ENCODE peak calls at places on chromosomes 12 and 14, in seven cellular contexts. Z, D, X, E, R, B and W are unnamed samples.

GRCh38 chr14:96059519-96060135 is 20.5 kb downstream of the C14orf132 start:
- DNase-seq in E (no peak), Z (no peak), R (no peak), B (peak; percentile 51), X (no peak), D (no peak), W (no peak)

GRCh38 chr14:76564471-76565119 is 188.7 kb downstream of the ESRRB start:
- DNase-seq in X (no peak), E (no peak), R (peak; percentile 19), B (no peak), D (no peak), Z (peak; percentile 85), W (no peak)

GRCh38 chr14:72598328-72598727 is 295.6 kb downstream of the DPF3 start:
- DNase-seq in Z (no peak), R (no peak), X (no peak), D (no peak), E (no peak), B (no peak), W (no peak)

GRCh38 chr12:20350495-20350894 is 17.8 kb upstream of the PDE3A start:
- DNase-seq in D (peak; percentile 83), E (no peak), B (no peak), R (no peak), X (no peak), Z (no peak), W (peak; percentile 77)

GRCh38 chr12:103729499-103729898 is 111.5 kb downstream of the NT5DC3 start:
- DNase-seq in D (no peak), B (no peak), E (no peak), R (no peak), Z (no peak), X (no peak), W (no peak)

GRCh38 chr12:30691122-30691879 is 4.4 kb downstream of the IPO8 start:
- DNase-seq in Z (no peak), E (peak; percentile 41), D (peak; percentile 71), R (peak; percentile 8), B (no peak), X (no peak), W (peak; percentile 25)

GRCh38 chr14:43479751-43480150 is 1027.3 kb downstream of the FSCB start:
- DNase-seq in E (no peak), D (no peak), Z (no peak), B (no peak), X (no peak), R (no peak), W (no peak)

GRCh38 chr12:5588231-5588995 is 156.5 kb downstream of the NTF3 start:
- DNase-seq in X (no peak), D (no peak), R (no peak), B (no peak), Z (no peak), E (no peak), W (no peak)

GRCh38 chr14:26415618-26416123 is 182.2 kb downstream of the NOVA1 start:
- DNase-seq in R (no peak), Z (no peak), D (no peak), E (no peak), B (peak; percentile 67), X (no peak), W (no peak)

GRCh38 chr14:54329082-54329695 is 67.6 kb upstream of the CDKN3 start:
- DNase-seq in D (peak; percentile 36), R (peak; percentile 60), Z (peak; percentile 96), E (peak; percentile 65), B (no peak), X (no peak), W (peak; percentile 42)

GRCh38 chr12:3242199-3242863 is 165.2 kb downstream of the TSPAN9 start:
- DNase-seq in D (no peak), Z (no peak), X (no peak), R (no peak), B (no peak), E (peak; percentile 21), W (no peak)

GRCh38 chr12:105820407-105821140 is 318.2 kb downstream of the NUAK1 start:
- DNase-seq in E (peak; percentile 40), B (peak; percentile 86), D (peak; percentile 40), Z (no peak), X (no peak), R (no peak), W (peak; percentile 76)

GRCh38 chr14:29390046-29390841 is 537.4 kb downstream of the PRKD1 start:
- DNase-seq in R (no peak), X (no peak), Z (peak; percentile 33), E (no peak), B (no peak), D (no peak), W (no peak)
- H3K4me3 ChIP-seq in R (no peak overlapping the region), X (no peak overlapping the region), Z (no peak overlapping the region), E (no peak overlapping the region), B (no peak overlapping the region), D (peak overlapping the region; percentile 24), W (peak overlapping the region; percentile 8)

DNA sequence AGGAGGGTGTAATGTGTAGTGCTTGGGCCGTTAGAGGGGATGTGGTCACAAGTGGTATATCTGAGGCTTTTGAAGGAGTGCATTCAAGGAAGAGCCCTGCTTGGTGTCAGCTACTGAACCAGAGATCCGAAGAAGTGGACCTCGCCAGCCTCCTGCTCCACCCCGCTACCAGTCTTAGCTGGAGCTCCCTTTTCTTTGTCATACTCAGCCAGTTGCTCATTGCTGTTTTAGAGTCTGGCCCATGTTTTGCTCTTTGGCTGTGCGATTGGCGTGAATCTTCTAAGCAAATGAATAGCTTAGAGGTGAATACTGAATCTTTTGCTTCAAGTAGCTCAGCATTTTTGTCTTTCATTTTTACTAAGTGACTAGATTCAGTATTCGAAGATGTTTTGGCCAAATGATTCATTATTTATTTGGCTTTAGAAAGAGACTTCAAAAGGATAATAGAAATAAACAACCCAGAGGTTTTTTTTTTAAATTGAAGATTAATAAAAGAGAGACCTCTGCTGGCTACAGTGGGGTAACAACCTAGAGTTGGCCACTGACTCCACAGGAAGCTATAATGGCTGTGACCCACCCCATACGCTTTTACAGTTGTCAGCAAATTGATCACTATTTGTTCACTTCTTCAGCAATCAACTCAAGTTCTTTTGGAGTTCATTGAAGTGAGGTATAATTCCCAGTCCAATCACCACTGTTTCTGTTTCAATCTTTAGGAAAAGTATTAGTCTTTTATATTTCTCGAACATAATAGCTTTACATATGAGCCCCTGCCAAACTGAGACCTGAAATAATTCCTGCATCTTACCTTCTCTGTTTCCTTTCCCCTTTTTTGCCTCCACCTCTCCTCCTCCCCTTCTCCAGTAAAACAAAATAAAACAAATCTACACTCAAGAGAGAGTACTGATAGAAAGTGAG is 19.9 kb downstream of the CDKN1B start:
- DNase-seq in B (no peak), R (peak; percentile 50), E (no peak), Z (peak; percentile 35), D (no peak), X (peak; percentile 67), W (no peak)
- H3K4me3 ChIP-seq in B (no peak overlapping the region), R (no peak overlapping the region), E (no peak overlapping the region), Z (no peak overlapping the region), D (no peak overlapping the region), X (peak overlapping the region; percentile 51), W (peak overlapping the region; percentile 28)

DNA sequence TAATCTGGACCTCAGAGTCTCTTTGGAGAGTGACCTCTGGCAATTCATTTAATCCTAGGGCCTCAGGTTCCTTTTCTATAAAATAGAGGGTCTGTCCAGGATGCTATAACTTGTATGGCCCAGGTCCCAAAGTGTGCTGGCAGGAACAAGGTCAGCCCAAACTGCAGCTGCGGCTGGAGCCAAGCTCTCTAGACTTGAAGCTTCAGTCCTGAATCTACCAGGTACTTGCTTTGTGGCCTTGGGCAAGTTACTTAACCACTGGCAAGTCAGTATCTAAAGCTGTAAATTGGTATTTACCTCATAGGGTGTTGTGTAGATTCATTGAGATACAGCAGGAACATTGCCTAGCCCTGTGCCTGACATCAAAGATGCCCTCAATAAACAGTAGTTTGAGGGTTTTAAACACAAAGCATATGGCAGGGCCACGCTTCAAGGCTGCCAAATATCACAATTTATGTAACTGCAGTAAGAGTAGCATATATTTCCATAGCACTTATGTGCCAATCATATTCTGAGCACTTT is 21.7 kb downstream of the CPM start:
- DNase-seq in X (no peak), Z (no peak), D (no peak), R (no peak), E (no peak), B (no peak), W (no peak)
- H3K4me3 ChIP-seq in X (no peak overlapping the region), Z (no peak overlapping the region), D (no peak overlapping the region), R (no peak overlapping the region), E (no peak overlapping the region), B (no peak overlapping the region), W (no peak overlapping the region)

DNA sequence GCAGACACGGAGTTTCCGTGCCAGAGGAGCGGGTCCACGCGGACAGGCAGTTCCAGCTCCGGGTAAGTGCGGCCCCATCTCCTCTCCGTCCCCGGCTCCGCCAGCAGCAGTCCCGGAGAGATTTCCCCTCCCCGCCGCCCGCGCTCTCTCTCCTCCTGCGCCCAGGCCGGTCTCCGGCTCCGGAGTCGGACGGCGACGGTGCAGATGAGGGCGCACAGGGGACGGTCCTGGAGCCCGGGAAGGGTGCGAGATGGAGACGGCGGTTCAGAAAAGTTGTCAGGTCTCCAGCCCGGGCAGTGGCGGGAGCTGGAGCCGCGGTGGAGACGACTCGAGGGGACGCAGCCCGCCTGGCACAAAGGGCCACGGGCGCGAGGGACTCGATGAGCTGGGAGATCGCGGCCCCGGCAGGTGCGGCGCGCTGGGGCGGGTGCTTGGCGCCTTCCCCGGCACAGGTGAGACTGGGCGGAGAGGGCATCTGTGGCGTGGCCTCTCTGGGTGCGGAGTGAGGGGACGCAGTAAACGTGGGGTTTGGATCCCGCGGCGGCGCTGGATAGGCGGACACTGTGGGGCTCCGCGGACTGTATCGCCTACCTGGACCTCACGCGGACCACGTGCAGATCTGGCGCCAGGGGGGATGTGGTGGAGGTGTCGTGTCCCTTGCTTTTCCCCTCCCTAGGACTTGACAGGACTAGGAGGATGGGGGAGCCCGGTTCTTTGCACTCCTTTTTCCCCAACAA is 1540.3 kb upstream of the TMEM132C start:
- DNase-seq in B (no peak), D (no peak), Z (peak; percentile 40), X (no peak), E (no peak), R (no peak), W (no peak)
- H3K4me3 ChIP-seq in B (no peak overlapping the region), D (no peak overlapping the region), Z (no peak overlapping the region), X (no peak overlapping the region), E (no peak overlapping the region), R (no peak overlapping the region), W (no peak overlapping the region)

GRCh38 chr12:80754259-80754658 is 37.5 kb downstream of the MYF5 start:
- DNase-seq in X (no peak), R (no peak), D (no peak), B (no peak), Z (no peak), E (no peak), W (no peak)

GRCh38 chr12:80756875-80757274 is 40.2 kb downstream of the MYF5 start:
- DNase-seq in E (no peak), B (no peak), R (no peak), X (no peak), D (peak; percentile 8), Z (no peak), W (no peak)

DNA sequence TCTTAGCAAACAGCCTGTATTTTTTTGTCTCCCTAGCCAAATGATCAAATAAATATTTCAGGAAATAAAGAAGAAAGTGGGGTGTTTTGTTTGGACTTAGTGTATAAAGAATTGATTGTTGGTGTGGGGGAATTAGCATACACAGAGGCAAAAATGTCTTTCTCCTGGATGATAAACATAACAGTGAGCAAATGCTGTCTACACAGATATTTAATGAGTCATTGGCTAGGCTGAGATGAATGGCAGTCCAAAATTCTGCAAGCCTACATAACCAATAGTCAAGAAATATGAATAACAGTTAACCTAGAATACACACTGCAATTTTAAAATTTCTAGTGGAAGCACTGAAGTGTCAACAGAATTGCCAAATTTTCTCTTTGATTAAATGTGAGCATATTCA is 35.8 kb downstream of the MYF5 start:
- DNase-seq in Z (no peak), X (no peak), D (peak; percentile 25), R (no peak), B (no peak), E (no peak), W (no peak)
- H3K4me3 ChIP-seq in Z (no peak overlapping the region), X (no peak overlapping the region), D (no peak overlapping the region), R (no peak overlapping the region), B (no peak overlapping the region), E (no peak overlapping the region), W (no peak overlapping the region)